ENCODE peak calls at places on chromosome 2, in four cellular contexts. L is SK-N-SH, J is sigmoid colon, Z is lower lobe of right lung. C is an unnamed sample. For H3K4me1, the result is how much of the 10 kb centered on the place peaks cover.

GRCh38 chr2:135257383-135258090 is 205.4 kb downstream of the RAB3GAP1 start:
- DNase-seq in Z (no peak), L (no peak), J (no peak), C (no peak)

GRCh38 chr2:172977330-172978052 is 98.2 kb upstream of the MAP3K20 start:
- DNase-seq in Z (no peak), L (no peak), J (no peak), C (no peak)

GRCh38 chr2:202754936-202755335 is 116.6 kb downstream of the ICA1L start:
- DNase-seq in J (no peak), L (no peak), Z (no peak), C (no peak)

GRCh38 chr2:222289280-222290250 is 9.2 kb downstream of the PAX3 start:
- DNase-seq in L (no peak), Z (no peak), J (no peak), C (no peak)

GRCh38 chr2:16656784-16657391 is 8.7 kb downstream of the CYRIA start:
- DNase-seq in Z (peak), J (no peak), L (no peak), C (no peak)

GRCh38 chr2:38508311-38509039 is 94.3 kb downstream of the HNRNPLL start:
- DNase-seq in J (peak), Z (peak), L (peak), C (peak)

GRCh38 chr2:196783431-196784094 is 15.9 kb downstream of the GTF3C3 start:
- DNase-seq in J (no peak), Z (no peak), L (no peak), C (no peak)

GRCh38 chr2:76678358-76679024 is 843.7 kb downstream of the LRRTM4 start:
- DNase-seq in J (no peak), Z (no peak), L (no peak), C (no peak)

GRCh38 chr2:150644298-150645067 is 157.0 kb upstream of the RND3 start:
- DNase-seq in J (no peak), Z (no peak), L (no peak), C (no peak)

GRCh38 chr2:165044505-165045303 is 89.4 kb upstream of the SLC38A11 start:
- DNase-seq in Z (no peak), L (no peak), J (no peak), C (no peak)

GRCh38 chr2:84458436-84459027 is 548 bp downstream of the SUCLG1 start:
- DNase-seq in Z (no peak), L (peak), J (peak), C (no peak)

GRCh38 chr2:45911503-45911902 is 260.0 kb downstream of the PRKCE start:
- DNase-seq in Z (no peak), J (no peak), L (no peak), C (no peak)

GRCh38 chr2:140975237-140975636 is 1155.6 kb downstream of the LRP1B start:
- DNase-seq in J (no peak), L (no peak), Z (no peak), C (no peak)

GRCh38 chr2:16522031-16522818 is 143.4 kb downstream of the CYRIA start:
- DNase-seq in Z (no peak), L (peak), J (no peak), C (no peak)

GRCh38 chr2:136168605-136169210 is 50.8 kb upstream of the CXCR4 start:
- DNase-seq in J (no peak), L (no peak), Z (no peak), C (no peak)

DNA sequence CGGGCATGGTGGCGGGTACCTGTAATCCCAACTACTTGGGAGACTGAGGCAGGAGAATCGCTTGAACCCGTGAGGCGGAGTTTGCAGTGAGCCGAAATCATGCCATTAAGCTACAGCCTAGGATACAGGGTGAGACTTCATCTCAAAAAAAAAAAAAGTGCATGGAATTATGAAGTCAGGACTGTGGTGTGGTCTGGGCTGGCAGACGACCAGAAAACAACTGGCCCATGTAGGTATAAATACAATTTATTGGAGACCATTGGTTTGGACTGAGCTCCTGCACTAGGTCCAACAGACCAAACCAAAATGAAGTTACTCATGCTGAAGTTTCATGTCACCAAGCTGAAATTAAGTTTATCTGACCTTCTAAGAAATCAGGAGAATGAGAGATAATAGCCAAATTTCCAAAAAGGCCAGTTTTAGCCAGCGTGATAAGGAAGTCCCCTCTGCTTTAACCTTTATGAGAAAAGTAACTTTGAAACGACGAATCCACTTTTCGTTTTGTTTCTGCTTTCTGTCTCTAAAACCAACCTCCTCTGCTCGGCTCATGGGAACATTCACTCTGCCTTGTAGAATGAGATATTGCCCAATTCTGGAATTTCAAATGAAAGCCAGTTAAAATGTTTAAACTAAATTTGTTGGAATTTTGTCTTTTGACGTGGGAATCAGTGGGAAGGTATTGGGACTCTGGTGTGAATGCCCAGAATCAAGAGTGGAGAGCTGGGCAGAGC is 17.7 kb upstream of the RAB10 start:
- DNase-seq in Z (no peak), L (no peak), J (peak), C (no peak)
- H3K27ac ChIP-seq in Z (peak), L (no peak), J (no peak), C (peak)

DNA sequence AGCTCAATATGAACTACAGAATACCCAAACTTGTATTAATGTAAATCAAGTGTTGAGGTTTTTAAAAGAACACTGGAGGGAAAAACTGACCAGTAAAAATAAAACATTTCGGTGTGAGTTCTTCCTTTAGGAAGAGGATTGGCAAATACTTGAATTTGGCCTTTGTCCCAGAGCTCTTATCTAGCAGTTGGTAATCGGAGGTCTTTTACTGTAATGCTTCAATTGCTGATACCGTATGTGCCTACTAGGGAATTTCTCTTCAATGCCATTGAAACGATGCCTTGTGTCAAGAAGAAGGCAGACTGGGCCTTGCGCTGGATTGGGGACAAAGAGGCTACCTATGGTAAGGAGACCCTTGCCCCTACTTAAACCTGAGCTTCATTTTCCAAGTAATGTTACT is 4.1 kb downstream of the RRM2 start:
- DNase-seq in Z (no peak), L (no peak), J (peak), C (no peak)
- H3K4me1 ChIP-seq in Z (under half), L (under half), J (under half), C (under half)

GRCh38 chr2:54239427-54239826 is 16.6 kb downstream of the TSPYL6 start:
- DNase-seq in L (no peak), Z (no peak), J (no peak), C (no peak)
- TF ChIP-seq CTCF in L (no peak), Z (no peak), J (no peak), C (no peak)

GRCh38 chr2:47799210-47799609 is 16.3 kb downstream of the MSH6 start:
- DNase-seq in L (no peak), J (no peak), Z (no peak), C (no peak)
- H3K27ac ChIP-seq in L (no peak), J (no peak), Z (no peak), C (no peak)

GRCh38 chr2:144683955-144684354 is 164.0 kb upstream of the ZEB2 start:
- DNase-seq in J (no peak), L (no peak), Z (no peak), C (no peak)
- H3K4me1 ChIP-seq in J (under half), L (under half), Z (under half), C (under half)

GRCh38 chr2:53417385-53417784 is 350.2 kb upstream of the CHAC2 start:
- DNase-seq in J (no peak), L (no peak), Z (no peak), C (no peak)

GRCh38 chr2:53424902-53425301 is 342.7 kb upstream of the CHAC2 start:
- DNase-seq in J (no peak), L (no peak), Z (no peak), C (no peak)

DNA sequence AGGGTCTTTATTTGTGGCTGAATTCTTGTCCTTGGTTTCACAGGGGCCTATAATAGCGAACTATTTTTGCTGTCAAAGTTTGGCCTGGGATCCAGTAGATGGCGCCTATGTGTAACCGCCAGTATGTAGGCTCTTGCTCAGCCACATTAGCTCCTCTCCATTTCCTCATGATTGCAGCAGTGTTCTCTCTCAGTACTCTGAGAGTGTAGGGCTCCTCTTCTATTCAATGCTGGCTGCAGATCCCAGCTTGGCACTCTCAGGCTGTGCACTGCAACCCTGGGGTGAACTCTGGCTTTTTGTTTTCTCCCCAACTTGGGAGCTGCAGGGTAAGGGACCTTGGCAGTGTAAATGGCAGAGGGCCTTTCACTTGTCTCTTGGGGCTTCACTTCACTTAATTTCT is 344.6 kb upstream of the CHAC2 start:
- DNase-seq in J (no peak), Z (no peak), L (peak), C (no peak)
- TF ChIP-seq CTCF in J (peak), Z (peak), L (peak), C (no peak)

GRCh38 chr2:20496069-20496468 is 49.2 kb downstream of the RHOB start:
- DNase-seq in Z (no peak), L (no peak), J (peak), C (no peak)

GRCh38 chr2:20496477-20496876 is 49.6 kb downstream of the RHOB start:
- DNase-seq in J (peak), Z (no peak), L (no peak), C (no peak)

GRCh38 chr2:20496942-20497341 is 50.1 kb downstream of the RHOB start:
- DNase-seq in L (no peak), Z (no peak), J (peak), C (no peak)

GRCh38 chr2:20491739-20492531 is 45.1 kb downstream of the RHOB start:
- DNase-seq in J (peak), L (peak), Z (no peak), C (no peak)

GRCh38 chr2:20494246-20494645 is 47.4 kb downstream of the RHOB start:
- DNase-seq in L (no peak), J (no peak), Z (no peak), C (no peak)
- H3K27ac ChIP-seq in L (no peak), J (no peak), Z (peak), C (no peak)

GRCh38 chr2:71476495-71476894 is 23.1 kb downstream of the DYSF start:
- DNase-seq in Z (no peak), J (no peak), L (no peak), C (no peak)

GRCh38 chr2:71481111-71481510 is 27.8 kb downstream of the DYSF start:
- DNase-seq in L (no peak), Z (no peak), J (peak), C (no peak)

GRCh38 chr2:71477231-71477681 is 23.9 kb downstream of the DYSF start:
- DNase-seq in J (peak), L (no peak), Z (no peak), C (no peak)

GRCh38 chr2:71479261-71479660 is 25.9 kb downstream of the DYSF start:
- DNase-seq in J (peak), L (no peak), Z (no peak), C (no peak)

GRCh38 chr2:71478806-71479205 is 25.4 kb downstream of the DYSF start:
- DNase-seq in L (no peak), J (peak), Z (no peak), C (no peak)
- H3K4me1 ChIP-seq in L (under half), J (under half), Z (under half), C (under half)

DNA sequence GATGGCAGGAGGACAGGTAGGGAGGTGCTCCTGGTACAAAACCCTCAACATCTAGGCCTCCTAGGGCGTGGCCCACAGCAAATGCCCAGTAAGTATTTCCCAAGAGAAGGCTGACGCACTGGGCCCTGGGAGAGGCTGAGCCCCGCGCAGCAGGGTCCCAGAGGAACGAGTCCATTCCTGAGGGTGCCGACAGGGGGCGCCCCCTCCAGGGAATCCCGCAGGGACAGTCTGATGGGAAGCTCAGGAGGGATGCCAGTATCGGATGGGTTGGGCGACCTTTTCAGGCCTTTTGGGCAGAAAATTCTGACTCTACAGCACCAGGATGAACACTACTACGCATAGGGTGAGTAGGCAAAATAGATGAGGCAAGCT is 8.8 kb downstream of the BOLA3 start:
- DNase-seq in J (no peak), Z (no peak), L (no peak), C (no peak)
- TF ChIP-seq CTCF in J (no peak), Z (peak), L (peak), C (no peak)

GRCh38 chr2:47073641-47074040 is 81.5 kb downstream of the STPG4 start:
- DNase-seq in Z (no peak), J (no peak), L (no peak), C (peak)

GRCh38 chr2:47075361-47076125 is 79.6 kb downstream of the STPG4 start:
- DNase-seq in L (no peak), Z (no peak), J (no peak), C (peak)

GRCh38 chr2:47076126-47076506 is 79.0 kb downstream of the STPG4 start:
- DNase-seq in L (no peak), Z (no peak), J (no peak), C (peak)

GRCh38 chr2:47073217-47073616 is 81.9 kb downstream of the STPG4 start:
- DNase-seq in Z (no peak), J (no peak), L (no peak), C (no peak)

DNA sequence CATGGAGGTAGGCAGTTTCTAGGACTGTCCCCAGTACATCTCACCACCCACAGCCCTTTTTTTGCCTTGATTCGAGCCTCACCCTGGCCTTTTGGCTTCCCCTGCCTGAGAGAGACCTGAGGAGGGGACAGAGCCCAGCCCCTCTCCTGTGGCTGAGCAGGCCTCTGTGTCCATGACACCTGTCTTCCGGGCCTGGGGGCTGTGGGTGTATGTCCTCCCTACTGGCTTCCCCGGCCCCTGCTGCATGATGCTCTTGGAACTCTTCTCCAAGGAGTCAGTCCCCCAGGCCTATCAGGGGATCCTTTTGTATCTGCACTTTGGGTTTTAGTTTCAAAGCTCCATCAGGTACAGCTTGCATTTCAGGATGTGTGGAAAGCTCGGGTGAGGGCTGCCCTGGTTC is 80.4 kb downstream of the STPG4 start:
- DNase-seq in L (no peak), J (no peak), Z (no peak), C (peak)
- H3K27ac ChIP-seq in L (peak), J (peak), Z (peak), C (no peak)

C was measured in kidney.